ENCODE peak calls at places on chromosome 6, in nine cellular contexts. One of them, this sample, is unnamed.
A peak's percentile ranks its signal among the peaks of the same experiment; 100 is the strongest.

GRCh38 chr6:44002591-44003344 is 124.5 kb downstream of the MRPL14 start:
- DNase-seq in NCI-H2171: peak; percentile 60
- DNase-seq in fibroblast of pulmonary artery: no peak
- DNase-seq in hepatic stellate cell: peak; percentile 47
- DNase-seq in T-helper 9 cell: peak; percentile 30
- DNase-seq in AG04450: no peak
- DNase-seq in NCI-H2029: peak; percentile 52
- DNase-seq in left colon: peak; percentile 68
- DNase-seq in stimulated activated CD8-positive, alpha-beta memory T cell treated with anti-CD3 and anti-CD28 coated beads, Interleukin-12 subunit alpha, Interleukin-12 subunit beta, amount 100 ng/mL, for 1 hour: peak; percentile 22
- DNase-seq in this sample: peak; percentile 87

GRCh38 chr6:163872335-163872734 is 457.8 kb downstream of the QKI start:
- DNase-seq in NCI-H2171: no peak
- DNase-seq in fibroblast of pulmonary artery: peak; percentile 89
- DNase-seq in hepatic stellate cell: peak; percentile 68
- DNase-seq in T-helper 9 cell: no peak
- DNase-seq in AG04450: peak; percentile 84
- DNase-seq in NCI-H2029: no peak
- DNase-seq in left colon: no peak
- DNase-seq in stimulated activated CD8-positive, alpha-beta memory T cell treated with anti-CD3 and anti-CD28 coated beads, Interleukin-12 subunit alpha, Interleukin-12 subunit beta, amount 100 ng/mL, for 1 hour: no peak
- DNase-seq in this sample: peak; percentile 49

GRCh38 chr6:36906539-36906938 is 20.8 kb downstream of the C6orf89 start:
- DNase-seq in NCI-H2171: no peak
- DNase-seq in fibroblast of pulmonary artery: peak; percentile 13
- DNase-seq in hepatic stellate cell: no peak
- DNase-seq in T-helper 9 cell: no peak
- DNase-seq in AG04450: no peak
- DNase-seq in NCI-H2029: peak; percentile 96
- DNase-seq in left colon: peak; percentile 47
- DNase-seq in stimulated activated CD8-positive, alpha-beta memory T cell treated with anti-CD3 and anti-CD28 coated beads, Interleukin-12 subunit alpha, Interleukin-12 subunit beta, amount 100 ng/mL, for 1 hour: no peak
- DNase-seq in this sample: peak; percentile 51

GRCh38 chr6:5506149-5506548 is 244.8 kb downstream of the FARS2 start:
- DNase-seq in NCI-H2171: no peak
- DNase-seq in fibroblast of pulmonary artery: no peak
- DNase-seq in hepatic stellate cell: no peak
- DNase-seq in T-helper 9 cell: no peak
- DNase-seq in AG04450: no peak
- DNase-seq in NCI-H2029: no peak
- DNase-seq in left colon: no peak
- DNase-seq in stimulated activated CD8-positive, alpha-beta memory T cell treated with anti-CD3 and anti-CD28 coated beads, Interleukin-12 subunit alpha, Interleukin-12 subunit beta, amount 100 ng/mL, for 1 hour: no peak
- DNase-seq in this sample: no peak

GRCh38 chr6:168959696-168960095 is 293.9 kb downstream of the THBS2 start:
- DNase-seq in NCI-H2171: no peak
- DNase-seq in fibroblast of pulmonary artery: no peak
- DNase-seq in hepatic stellate cell: no peak
- DNase-seq in T-helper 9 cell: no peak
- DNase-seq in AG04450: no peak
- DNase-seq in NCI-H2029: no peak
- DNase-seq in left colon: no peak
- DNase-seq in stimulated activated CD8-positive, alpha-beta memory T cell treated with anti-CD3 and anti-CD28 coated beads, Interleukin-12 subunit alpha, Interleukin-12 subunit beta, amount 100 ng/mL, for 1 hour: no peak
- DNase-seq in this sample: no peak

GRCh38 chr6:84645563-84646266 is 118.7 kb downstream of the TBX18 start:
- DNase-seq in NCI-H2171: no peak
- DNase-seq in fibroblast of pulmonary artery: peak; percentile 59
- DNase-seq in hepatic stellate cell: no peak
- DNase-seq in T-helper 9 cell: no peak
- DNase-seq in AG04450: no peak
- DNase-seq in NCI-H2029: no peak
- DNase-seq in left colon: no peak
- DNase-seq in stimulated activated CD8-positive, alpha-beta memory T cell treated with anti-CD3 and anti-CD28 coated beads, Interleukin-12 subunit alpha, Interleukin-12 subunit beta, amount 100 ng/mL, for 1 hour: no peak
- DNase-seq in this sample: peak; percentile 41

GRCh38 chr6:46411798-46412197 is 79.5 kb downstream of the RCAN2 start:
- DNase-seq in NCI-H2171: no peak
- DNase-seq in fibroblast of pulmonary artery: no peak
- DNase-seq in hepatic stellate cell: no peak
- DNase-seq in T-helper 9 cell: no peak
- DNase-seq in AG04450: no peak
- DNase-seq in NCI-H2029: no peak
- DNase-seq in left colon: no peak
- DNase-seq in stimulated activated CD8-positive, alpha-beta memory T cell treated with anti-CD3 and anti-CD28 coated beads, Interleukin-12 subunit alpha, Interleukin-12 subunit beta, amount 100 ng/mL, for 1 hour: no peak
- DNase-seq in this sample: no peak

GRCh38 chr6:36599791-36600209 is 5.6 kb downstream of the SRSF3 start:
- DNase-seq in NCI-H2171: no peak
- DNase-seq in fibroblast of pulmonary artery: peak; percentile 61
- DNase-seq in hepatic stellate cell: peak; percentile 30
- DNase-seq in T-helper 9 cell: peak; percentile 54
- DNase-seq in AG04450: no peak
- DNase-seq in NCI-H2029: no peak
- DNase-seq in left colon: no peak
- DNase-seq in stimulated activated CD8-positive, alpha-beta memory T cell treated with anti-CD3 and anti-CD28 coated beads, Interleukin-12 subunit alpha, Interleukin-12 subunit beta, amount 100 ng/mL, for 1 hour: no peak
- DNase-seq in this sample: peak; percentile 64

GRCh38 chr6:166244353-166245045 is 63.7 kb downstream of the PRR18 start:
- DNase-seq in NCI-H2171: no peak
- DNase-seq in fibroblast of pulmonary artery: no peak
- DNase-seq in hepatic stellate cell: no peak
- DNase-seq in T-helper 9 cell: no peak
- DNase-seq in AG04450: no peak
- DNase-seq in NCI-H2029: no peak
- DNase-seq in left colon: no peak
- DNase-seq in stimulated activated CD8-positive, alpha-beta memory T cell treated with anti-CD3 and anti-CD28 coated beads, Interleukin-12 subunit alpha, Interleukin-12 subunit beta, amount 100 ng/mL, for 1 hour: no peak
- DNase-seq in this sample: no peak

GRCh38 chr6:114714836-114715507 is 372.1 kb upstream of the HS3ST5 start:
- DNase-seq in NCI-H2171: no peak
- DNase-seq in fibroblast of pulmonary artery: no peak
- DNase-seq in hepatic stellate cell: no peak
- DNase-seq in T-helper 9 cell: no peak
- DNase-seq in AG04450: no peak
- DNase-seq in NCI-H2029: no peak
- DNase-seq in left colon: no peak
- DNase-seq in stimulated activated CD8-positive, alpha-beta memory T cell treated with anti-CD3 and anti-CD28 coated beads, Interleukin-12 subunit alpha, Interleukin-12 subunit beta, amount 100 ng/mL, for 1 hour: no peak
- DNase-seq in this sample: no peak

GRCh38 chr6:157317129-157317814 is 6.0 kb downstream of the TMEM242 start:
- DNase-seq in NCI-H2171: no peak
- DNase-seq in fibroblast of pulmonary artery: peak; percentile 93
- DNase-seq in hepatic stellate cell: peak; percentile 81
- DNase-seq in T-helper 9 cell: no peak
- DNase-seq in AG04450: peak; percentile 47
- DNase-seq in NCI-H2029: no peak
- DNase-seq in left colon: peak; percentile 35
- DNase-seq in stimulated activated CD8-positive, alpha-beta memory T cell treated with anti-CD3 and anti-CD28 coated beads, Interleukin-12 subunit alpha, Interleukin-12 subunit beta, amount 100 ng/mL, for 1 hour: no peak
- DNase-seq in this sample: peak; percentile 92

GRCh38 chr6:52551483-52552277 is 25.2 kb downstream of the TRAM2 start:
- DNase-seq in NCI-H2171: peak; percentile 56
- DNase-seq in fibroblast of pulmonary artery: peak; percentile 84
- DNase-seq in hepatic stellate cell: no peak
- DNase-seq in T-helper 9 cell: no peak
- DNase-seq in AG04450: peak; percentile 87
- DNase-seq in NCI-H2029: peak; percentile 93
- DNase-seq in left colon: peak; percentile 51
- DNase-seq in stimulated activated CD8-positive, alpha-beta memory T cell treated with anti-CD3 and anti-CD28 coated beads, Interleukin-12 subunit alpha, Interleukin-12 subunit beta, amount 100 ng/mL, for 1 hour: no peak
- DNase-seq in this sample: peak; percentile 96

GRCh38 chr6:57040011-57040410 is 6.5 kb upstream of the KIAA1586 start:
- DNase-seq in NCI-H2171: no peak
- DNase-seq in fibroblast of pulmonary artery: no peak
- DNase-seq in hepatic stellate cell: no peak
- DNase-seq in T-helper 9 cell: no peak
- DNase-seq in AG04450: no peak
- DNase-seq in NCI-H2029: no peak
- DNase-seq in left colon: no peak
- DNase-seq in stimulated activated CD8-positive, alpha-beta memory T cell treated with anti-CD3 and anti-CD28 coated beads, Interleukin-12 subunit alpha, Interleukin-12 subunit beta, amount 100 ng/mL, for 1 hour: no peak
- DNase-seq in this sample: no peak

GRCh38 chr6:57195457-57195856 is 23.3 kb downstream of the BAG2 start:
- DNase-seq in NCI-H2171: no peak
- DNase-seq in fibroblast of pulmonary artery: no peak
- DNase-seq in hepatic stellate cell: no peak
- DNase-seq in T-helper 9 cell: no peak
- DNase-seq in AG04450: no peak
- DNase-seq in NCI-H2029: no peak
- DNase-seq in left colon: no peak
- DNase-seq in stimulated activated CD8-positive, alpha-beta memory T cell treated with anti-CD3 and anti-CD28 coated beads, Interleukin-12 subunit alpha, Interleukin-12 subunit beta, amount 100 ng/mL, for 1 hour: no peak
- DNase-seq in this sample: no peak

GRCh38 chr6:64497634-64498033 is 862.0 kb downstream of the PHF3 start:
- DNase-seq in NCI-H2171: no peak
- DNase-seq in fibroblast of pulmonary artery: peak; percentile 4
- DNase-seq in hepatic stellate cell: no peak
- DNase-seq in T-helper 9 cell: no peak
- DNase-seq in AG04450: no peak
- DNase-seq in NCI-H2029: no peak
- DNase-seq in left colon: no peak
- DNase-seq in stimulated activated CD8-positive, alpha-beta memory T cell treated with anti-CD3 and anti-CD28 coated beads, Interleukin-12 subunit alpha, Interleukin-12 subunit beta, amount 100 ng/mL, for 1 hour: no peak
- DNase-seq in this sample: no peak

GRCh38 chr6:157763129-157763893 is 59.7 kb upstream of the SNX9 start:
- DNase-seq in NCI-H2171: peak; percentile 71
- DNase-seq in fibroblast of pulmonary artery: peak; percentile 67
- DNase-seq in hepatic stellate cell: peak; percentile 35
- DNase-seq in T-helper 9 cell: no peak
- DNase-seq in AG04450: no peak
- DNase-seq in NCI-H2029: peak; percentile 99
- DNase-seq in left colon: peak; percentile 97
- DNase-seq in stimulated activated CD8-positive, alpha-beta memory T cell treated with anti-CD3 and anti-CD28 coated beads, Interleukin-12 subunit alpha, Interleukin-12 subunit beta, amount 100 ng/mL, for 1 hour: no peak
- DNase-seq in this sample: peak; percentile 76

GRCh38 chr6:55176958-55177357 is 2.6 kb downstream of the HCRTR2 start:
- DNase-seq in NCI-H2171: no peak
- DNase-seq in fibroblast of pulmonary artery: peak; percentile 29
- DNase-seq in hepatic stellate cell: no peak
- DNase-seq in T-helper 9 cell: no peak
- DNase-seq in AG04450: no peak
- DNase-seq in NCI-H2029: no peak
- DNase-seq in left colon: no peak
- DNase-seq in stimulated activated CD8-positive, alpha-beta memory T cell treated with anti-CD3 and anti-CD28 coated beads, Interleukin-12 subunit alpha, Interleukin-12 subunit beta, amount 100 ng/mL, for 1 hour: no peak
- DNase-seq in this sample: peak; percentile 46

GRCh38 chr6:119739776-119740175 is 390.2 kb upstream of the MAN1A1 start:
- DNase-seq in NCI-H2171: peak; percentile 28
- DNase-seq in fibroblast of pulmonary artery: no peak
- DNase-seq in hepatic stellate cell: no peak
- DNase-seq in T-helper 9 cell: no peak
- DNase-seq in AG04450: no peak
- DNase-seq in NCI-H2029: no peak
- DNase-seq in left colon: no peak
- DNase-seq in stimulated activated CD8-positive, alpha-beta memory T cell treated with anti-CD3 and anti-CD28 coated beads, Interleukin-12 subunit alpha, Interleukin-12 subunit beta, amount 100 ng/mL, for 1 hour: no peak
- DNase-seq in this sample: no peak

GRCh38 chr6:43776115-43776798 is 6.2 kb downstream of the VEGFA start:
- DNase-seq in NCI-H2171: no peak
- DNase-seq in fibroblast of pulmonary artery: no peak
- DNase-seq in hepatic stellate cell: no peak
- DNase-seq in T-helper 9 cell: no peak
- DNase-seq in AG04450: no peak
- DNase-seq in NCI-H2029: no peak
- DNase-seq in left colon: no peak
- DNase-seq in stimulated activated CD8-positive, alpha-beta memory T cell treated with anti-CD3 and anti-CD28 coated beads, Interleukin-12 subunit alpha, Interleukin-12 subunit beta, amount 100 ng/mL, for 1 hour: no peak
- DNase-seq in this sample: peak; percentile 23

GRCh38 chr6:169959129-169960002 is 207.9 kb downstream of the ERMARD start:
- DNase-seq in NCI-H2171: peak; percentile 39
- DNase-seq in fibroblast of pulmonary artery: no peak
- DNase-seq in hepatic stellate cell: no peak
- DNase-seq in T-helper 9 cell: no peak
- DNase-seq in AG04450: no peak
- DNase-seq in NCI-H2029: peak; percentile 88
- DNase-seq in left colon: peak; percentile 47
- DNase-seq in stimulated activated CD8-positive, alpha-beta memory T cell treated with anti-CD3 and anti-CD28 coated beads, Interleukin-12 subunit alpha, Interleukin-12 subunit beta, amount 100 ng/mL, for 1 hour: peak; percentile 32
- DNase-seq in this sample: no peak

GRCh38 chr6:53361549-53362031 is 12.8 kb upstream of the ELOVL5 start:
- DNase-seq in NCI-H2171: no peak
- DNase-seq in fibroblast of pulmonary artery: no peak
- DNase-seq in hepatic stellate cell: no peak
- DNase-seq in T-helper 9 cell: peak; percentile 64
- DNase-seq in AG04450: no peak
- DNase-seq in NCI-H2029: no peak
- DNase-seq in left colon: no peak
- DNase-seq in stimulated activated CD8-positive, alpha-beta memory T cell treated with anti-CD3 and anti-CD28 coated beads, Interleukin-12 subunit alpha, Interleukin-12 subunit beta, amount 100 ng/mL, for 1 hour: no peak
- DNase-seq in this sample: peak; percentile 70

GRCh38 chr6:106892186-106892585 is 82.3 kb downstream of the CD24 start:
- DNase-seq in NCI-H2171: no peak
- DNase-seq in fibroblast of pulmonary artery: no peak
- DNase-seq in hepatic stellate cell: no peak
- DNase-seq in T-helper 9 cell: no peak
- DNase-seq in AG04450: no peak
- DNase-seq in NCI-H2029: no peak
- DNase-seq in left colon: no peak
- DNase-seq in stimulated activated CD8-positive, alpha-beta memory T cell treated with anti-CD3 and anti-CD28 coated beads, Interleukin-12 subunit alpha, Interleukin-12 subunit beta, amount 100 ng/mL, for 1 hour: no peak
- DNase-seq in this sample: no peak

GRCh38 chr6:109081026-109081425 is 13.6 kb downstream of the SESN1 start:
- DNase-seq in NCI-H2171: no peak
- DNase-seq in fibroblast of pulmonary artery: no peak
- DNase-seq in hepatic stellate cell: no peak
- DNase-seq in T-helper 9 cell: no peak
- DNase-seq in AG04450: no peak
- DNase-seq in NCI-H2029: no peak
- DNase-seq in left colon: no peak
- DNase-seq in stimulated activated CD8-positive, alpha-beta memory T cell treated with anti-CD3 and anti-CD28 coated beads, Interleukin-12 subunit alpha, Interleukin-12 subunit beta, amount 100 ng/mL, for 1 hour: no peak
- DNase-seq in this sample: no peak

GRCh38 chr6:139744891-139745290 is 370.4 kb upstream of the CITED2 start:
- DNase-seq in NCI-H2171: no peak
- DNase-seq in fibroblast of pulmonary artery: no peak
- DNase-seq in hepatic stellate cell: no peak
- DNase-seq in T-helper 9 cell: no peak
- DNase-seq in AG04450: no peak
- DNase-seq in NCI-H2029: no peak
- DNase-seq in left colon: no peak
- DNase-seq in stimulated activated CD8-positive, alpha-beta memory T cell treated with anti-CD3 and anti-CD28 coated beads, Interleukin-12 subunit alpha, Interleukin-12 subunit beta, amount 100 ng/mL, for 1 hour: no peak
- DNase-seq in this sample: no peak